ENCODE peak calls at places on chromosomes 12 and 14, in seven cellular contexts. H is GM13976, Z is AG09319, N is lower lobe of right lung, R is HFFc6, P is epithelial cell of proximal tubule, J is AG04450. G is an unnamed sample.

GRCh38 chr12:123131291-123131831 is 19.5 kb downstream of the PITPNM2 start:
- DNase-seq in H (no peak), Z (no peak), N (no peak), R (no peak), P (no peak), J (no peak), G (no peak)

GRCh38 chr14:76720382-76720813 is 40.9 kb upstream of the VASH1 start:
- DNase-seq in H (peak; percentile 64), Z (no peak), N (peak; percentile 66), R (no peak), P (no peak), J (peak; percentile 10), G (peak; percentile 51)

GRCh38 chr14:101364503-101365328 is 196.6 kb upstream of the DIO3 start:
- DNase-seq in H (peak; percentile 21), Z (no peak), N (no peak), R (no peak), P (no peak), J (no peak), G (no peak)

GRCh38 chr12:3753549-3754284 is 808 bp upstream of the CRACR2A start:
- DNase-seq in H (peak; percentile 23), Z (no peak), N (no peak), R (no peak), P (no peak), J (no peak), G (no peak)

GRCh38 chr12:105331805-105332251 is 1.3 kb downstream of the C12orf75 start:
- DNase-seq in H (no peak), Z (no peak), N (no peak), R (no peak), P (no peak), J (no peak), G (peak; percentile 19)

GRCh38 chr12:57477710-57478681 is 1.7 kb downstream of the ARHGAP9 start:
- DNase-seq in H (peak; percentile 67), Z (no peak), N (no peak), R (no peak), P (no peak), J (no peak), G (peak; percentile 71)

GRCh38 chr14:90605430-90605829 is 208.6 kb downstream of the CALM1 start:
- DNase-seq in H (no peak), Z (no peak), N (no peak), R (no peak), P (no peak), J (no peak), G (no peak)

GRCh38 chr12:104090685-104091084 is 26.4 kb downstream of the HCFC2 start:
- DNase-seq in H (no peak), Z (no peak), N (no peak), R (no peak), P (no peak), J (no peak), G (no peak)

GRCh38 chr14:53450871-53451270 is 297.7 kb upstream of the DDHD1 start:
- DNase-seq in H (no peak), Z (no peak), N (peak; percentile 53), R (no peak), P (no peak), J (no peak), G (no peak)

GRCh38 chr14:68715032-68715924 is 77.6 kb downstream of the ZFP36L1 start:
- DNase-seq in H (no peak), Z (no peak), N (no peak), R (no peak), P (no peak), J (no peak), G (no peak)

GRCh38 chr12:8036366-8036765 is 3.9 kb downstream of the FOXJ2 start:
- DNase-seq in H (no peak), Z (no peak), N (no peak), R (no peak), P (no peak), J (no peak), G (no peak)

GRCh38 chr12:4899361-4899760 is 10.3 kb upstream of the KCNA1 start:
- DNase-seq in H (peak; percentile 51), Z (no peak), N (no peak), R (no peak), P (no peak), J (no peak), G (peak; percentile 37)

GRCh38 chr14:72738181-72738611 is 155.7 kb downstream of the DPF3 start:
- DNase-seq in H (no peak), Z (no peak), N (no peak), R (peak; percentile 27), P (no peak), J (no peak), G (no peak)

GRCh38 chr14:34931206-34931605 is 51.6 kb upstream of the SRP54 start:
- DNase-seq in H (peak; percentile 27), Z (no peak), N (no peak), R (no peak), P (no peak), J (no peak), G (no peak)

GRCh38 chr12:47767197-47767724 is 5.8 kb upstream of the SLC48A1 start:
- DNase-seq in H (peak; percentile 76), Z (no peak), N (peak; percentile 47), R (no peak), P (no peak), J (no peak), G (peak; percentile 76)

GRCh38 chr14:94316692-94317091 is 6.4 kb downstream of the SERPINA6 start:
- DNase-seq in H (no peak), Z (no peak), N (no peak), R (no peak), P (no peak), J (no peak), G (no peak)

GRCh38 chr12:24226745-24227350 is 277.4 kb upstream of the SOX5 start:
- DNase-seq in H (no peak), Z (peak; percentile 14), N (no peak), R (no peak), P (peak; percentile 60), J (peak; percentile 61), G (no peak)

GRCh38 chr14:102055181-102055901 is 31.5 kb downstream of the HSP90AA1 start:
- DNase-seq in H (no peak), Z (peak; percentile 28), N (no peak), R (peak; percentile 59), P (no peak), J (peak; percentile 49), G (no peak)

GRCh38 chr12:106573239-106573638 is 9.6 kb upstream of the RFX4 start:
- DNase-seq in H (no peak), Z (no peak), N (no peak), R (no peak), P (no peak), J (no peak), G (no peak)

GRCh38 chr14:30751646-30752416 is 122.5 kb upstream of the COCH start:
- DNase-seq in H (no peak), Z (no peak), N (no peak), R (no peak), P (no peak), J (no peak), G (no peak)
- TF ChIP-seq CTCF in H (peak; percentile 3), Z (no peak), N (no peak), R (no peak), P (no peak), J (no peak), G (peak; percentile 6)

GRCh38 chr14:73935666-73936065 is 14.2 kb downstream of the FAM161B start:
- DNase-seq in H (no peak), Z (no peak), N (no peak), R (no peak), P (no peak), J (no peak), G (peak; percentile 38)
- TF ChIP-seq CTCF in H (no peak), Z (peak; percentile 16), N (no peak), R (peak; percentile 73), P (peak; percentile 41), J (peak; percentile 36), G (no peak)

GRCh38 chr14:70096866-70097265 is 91.9 kb downstream of the SLC8A3 start:
- DNase-seq in H (no peak), Z (no peak), N (no peak), R (no peak), P (no peak), J (no peak), G (no peak)
- TF ChIP-seq CTCF in H (no peak), Z (no peak), N (no peak), R (peak; percentile 10), P (peak; percentile 46), J (peak; percentile 52), G (peak; percentile 16)

GRCh38 chr14:73771848-73772705 is 57.9 kb upstream of the PNMA1 start:
- DNase-seq in H (peak; percentile 75), Z (no peak), N (peak; percentile 74), R (no peak), P (no peak), J (no peak), G (peak; percentile 65)
- TF ChIP-seq CTCF in H (no peak), Z (no peak), N (no peak), R (no peak), P (no peak), J (no peak), G (no peak)

GRCh38 chr12:52311282-52311643 is 9.9 kb downstream of the KRT83 start:
- DNase-seq in H (no peak), Z (no peak), N (no peak), R (no peak), P (no peak), J (no peak), G (no peak)

GRCh38 chr12:52310622-52311281 is 10.4 kb downstream of the KRT83 start:
- DNase-seq in H (no peak), Z (no peak), N (no peak), R (peak; percentile 71), P (no peak), J (no peak), G (no peak)

GRCh38 chr12:52305921-52306705 is 14.8 kb upstream of the KRT81 start:
- DNase-seq in H (no peak), Z (no peak), N (no peak), R (no peak), P (no peak), J (no peak), G (no peak)

GRCh38 chr12:52308807-52309425 is 12.3 kb downstream of the KRT83 start:
- DNase-seq in H (no peak), Z (no peak), N (no peak), R (no peak), P (no peak), J (no peak), G (no peak)

DNA sequence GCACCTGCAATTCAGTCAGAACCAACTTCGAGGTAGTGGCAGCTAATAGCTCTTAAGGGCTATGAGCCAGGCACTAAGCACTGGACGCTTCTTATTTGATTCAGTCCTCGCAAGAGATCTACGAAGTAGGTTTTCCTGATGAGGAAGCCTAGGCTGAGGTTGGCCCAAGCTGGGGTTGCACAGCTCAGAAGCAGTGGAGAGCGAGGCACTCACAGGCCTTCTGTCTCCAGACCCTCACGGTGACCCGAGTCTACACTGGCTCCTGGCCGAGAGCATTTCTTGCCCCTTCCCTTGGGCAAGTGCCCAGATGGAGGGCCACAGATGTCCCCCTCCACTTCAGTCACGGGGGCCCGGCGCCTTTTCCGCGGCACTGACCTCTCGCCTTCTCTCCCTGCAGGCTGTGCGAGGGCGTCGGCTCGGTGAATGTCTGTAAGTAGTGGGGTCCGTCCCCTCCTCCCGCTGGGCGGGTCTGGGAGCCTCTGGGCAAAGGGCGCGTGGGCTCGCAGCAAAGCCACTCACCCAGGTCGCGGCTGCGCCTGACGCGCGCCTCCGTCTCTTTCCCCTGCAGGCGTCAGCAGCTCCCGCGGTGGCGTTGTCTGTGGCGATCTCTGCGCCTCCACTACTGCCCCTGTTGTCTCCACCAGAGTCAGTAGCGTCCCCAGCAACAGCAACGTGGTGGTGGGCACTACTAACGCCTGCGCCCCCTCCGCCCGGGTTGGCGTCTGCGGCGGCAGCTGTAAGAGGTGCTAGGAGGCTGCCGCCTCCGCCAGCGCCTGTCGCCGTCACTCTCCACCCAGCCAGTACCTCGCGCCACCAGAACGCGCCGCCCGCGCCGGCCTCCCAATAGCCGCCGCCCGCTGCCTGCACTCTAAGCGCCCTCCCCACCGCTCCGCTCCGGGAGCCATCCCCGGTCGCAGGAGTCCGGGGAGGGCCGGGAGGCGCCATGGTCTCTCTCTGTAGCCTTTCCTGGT is 13.1 kb downstream of the KRT83 start:
- DNase-seq in H (peak; percentile 60), Z (peak; percentile 8), N (peak; percentile 78), R (no peak), P (no peak), J (no peak), G (no peak)
- TF ChIP-seq CTCF in H (no peak), Z (no peak), N (no peak), R (peak; percentile 46), P (peak; percentile 7), J (no peak), G (no peak)